ENCODE peak calls at places on chromosomes 7 and 10, in five cellular contexts. G, S, C, T and W are unnamed samples.

GRCh38 chr10:91694170-91694794 is 61.4 kb upstream of the PPP1R3C start:
- DNase-seq in S (no peak), T (no peak), C (peak), G (no peak), W (peak)

GRCh38 chr10:128210215-128211063 is 84.2 kb upstream of the MKI67 start:
- DNase-seq in G (peak), S (no peak), C (peak), T (peak), W (peak)

GRCh38 chr7:4103352-4104091 is 578.6 kb upstream of the FOXK1 start:
- DNase-seq in C (peak), S (no peak), G (no peak), T (no peak), W (no peak)

GRCh38 chr10:20841419-20841818 is 55.7 kb downstream of the NEBL start:
- DNase-seq in T (no peak), S (no peak), G (no peak), C (no peak), W (no peak)

GRCh38 chr7:75889223-75889825 is 10.5 kb downstream of the RHBDD2 start:
- DNase-seq in T (no peak), G (no peak), S (no peak), C (no peak), W (no peak)

GRCh38 chr10:85826377-85826776 is 540.2 kb downstream of the GRID1 start:
- DNase-seq in T (no peak), C (no peak), G (no peak), S (no peak), W (no peak)

GRCh38 chr7:87317691-87318245 is 27.7 kb upstream of the CROT start:
- DNase-seq in S (no peak), T (no peak), C (no peak), G (no peak), W (no peak)

GRCh38 chr10:17062009-17062408 is 67.6 kb downstream of the CUBN start:
- DNase-seq in T (no peak), C (no peak), S (no peak), G (no peak), W (no peak)

GRCh38 chr7:135121868-135122267 is 26.0 kb upstream of the TMEM140 start:
- DNase-seq in G (no peak), T (peak), S (no peak), C (no peak), W (no peak)

GRCh38 chr7:47721670-47722069 is 139.8 kb upstream of the TNS3 start:
- DNase-seq in T (no peak), G (no peak), C (no peak), S (no peak), W (no peak)

GRCh38 chr10:80268266-80268665 is 21.2 kb downstream of the MAT1A start:
- DNase-seq in C (no peak), G (no peak), T (no peak), S (no peak), W (no peak)

GRCh38 chr7:145986248-145986874 is 130.2 kb upstream of the CNTNAP2 start:
- DNase-seq in G (no peak), S (no peak), C (no peak), T (no peak), W (no peak)

GRCh38 chr7:134246761-134247160 is 70.0 kb downstream of the SLC35B4 start:
- DNase-seq in C (no peak), T (no peak), S (no peak), G (no peak), W (no peak)

GRCh38 chr10:6580279-6581029 is 378 bp upstream of the PRKCQ start:
- DNase-seq in S (no peak), C (peak), G (peak), T (peak), W (peak)

GRCh38 chr7:24717694-24718320 is 39.5 kb downstream of the GSDME start:
- DNase-seq in C (no peak), T (no peak), S (no peak), G (no peak), W (no peak)

GRCh38 chr10:63627376-63627775 is 106.2 kb downstream of the REEP3 start:
- DNase-seq in T (no peak), C (no peak), G (no peak), S (no peak), W (no peak)

GRCh38 chr10:103192089-103192450 is 1.0 kb downstream of the NT5C2 start:
- DNase-seq in T (no peak), G (no peak), C (no peak), S (no peak), W (no peak)

GRCh38 chr7:103446046-103446520 is at the start of gene SLC26A5:
- DNase-seq in T (no peak), S (no peak), G (peak), C (no peak), W (peak)

GRCh38 chr7:47763063-47763974 is 181.4 kb upstream of the TNS3 start:
- DNase-seq in C (peak), T (no peak), G (peak), S (peak), W (no peak)

GRCh38 chr7:134546903-134547737 is 1.8 kb upstream of the AKR1B15 start:
- DNase-seq in C (peak), T (peak), G (peak), S (no peak), W (peak)

GRCh38 chr10:83078645-83079044 is 1060.7 kb upstream of the GHITM start:
- DNase-seq in S (no peak), C (no peak), T (no peak), G (no peak), W (no peak)

GRCh38 chr7:304574-305409 is 14.8 kb downstream of the FOXL3 start:
- DNase-seq in G (no peak), T (peak), S (no peak), C (no peak), W (no peak)

GRCh38 chr10:11875499-11876281 is 52.5 kb downstream of the PROSER2 start:
- DNase-seq in G (peak), S (no peak), C (peak), T (peak), W (no peak)

GRCh38 chr7:98360221-98361124 is 40.4 kb downstream of the BAIAP2L1 start:
- DNase-seq in S (no peak), G (no peak), C (peak), T (no peak), W (peak)

GRCh38 chr7:52565980-52566379 is 469.5 kb upstream of the POM121L12 start:
- DNase-seq in S (no peak), C (no peak), G (no peak), T (no peak), W (no peak)

GRCh38 chr10:58746470-58747185 is 234.0 kb downstream of the BICC1 start:
- DNase-seq in T (no peak), G (no peak), S (no peak), C (no peak), W (no peak)

GRCh38 chr10:114877301-114877644 is 55.7 kb downstream of the FHIP2A start:
- DNase-seq in C (no peak), G (no peak), T (no peak), S (no peak), W (no peak)

GRCh38 chr7:773622-773915 is 46.5 kb upstream of the PRKAR1B start:
- DNase-seq in G (no peak), T (no peak), S (no peak), C (no peak), W (no peak)

GRCh38 chr7:38756521-38756920 is 125.3 kb upstream of the AMPH start:
- DNase-seq in S (no peak), C (no peak), T (no peak), G (no peak), W (no peak)

GRCh38 chr10:114291516-114291915 is 52.5 kb downstream of the VWA2 start:
- DNase-seq in S (no peak), G (no peak), T (no peak), C (no peak), W (no peak)

GRCh38 chr7:116631676-116632075 is 40.3 kb upstream of the MET start:
- DNase-seq in T (no peak), C (no peak), S (no peak), G (no peak), W (no peak)

GRCh38 chr7:116626886-116627285 is 45.1 kb upstream of the MET start:
- DNase-seq in G (no peak), S (no peak), T (no peak), C (no peak), W (no peak)

GRCh38 chr7:116630932-116631449 is 41.0 kb upstream of the MET start:
- DNase-seq in C (peak), G (no peak), T (peak), S (peak), W (no peak)

GRCh38 chr7:116630357-116630756 is 41.6 kb upstream of the MET start:
- DNase-seq in G (no peak), S (peak), C (no peak), T (no peak), W (no peak)

DNA sequence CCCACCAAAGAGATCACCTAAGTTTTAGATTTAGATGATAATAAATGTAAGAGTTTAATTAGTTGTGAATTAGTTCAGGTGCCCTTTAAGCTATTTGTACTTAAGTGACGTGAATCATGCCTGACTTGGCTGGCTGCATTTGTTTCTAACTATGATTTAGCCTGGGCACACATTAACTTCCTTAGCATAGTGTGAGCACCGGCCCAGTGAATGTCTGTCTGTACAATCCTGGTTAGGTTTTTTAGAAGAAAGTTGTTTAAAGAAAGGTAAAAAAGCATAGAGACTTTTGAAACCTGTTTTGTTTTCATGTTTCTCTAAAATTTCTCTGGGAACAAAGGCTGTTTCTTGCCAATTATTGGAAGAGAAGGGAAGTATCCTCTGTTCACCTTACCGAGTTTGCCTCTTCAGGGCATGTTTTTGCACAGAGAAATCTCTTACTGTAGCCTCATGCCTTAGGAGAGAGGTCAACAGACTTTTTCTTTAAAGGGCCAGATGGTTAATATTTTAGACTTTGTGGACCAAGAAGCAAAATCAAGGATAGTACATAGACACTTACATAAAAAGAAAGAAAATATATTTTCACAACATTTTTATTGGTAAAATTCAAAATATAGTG is 42.9 kb upstream of the MET start:
- DNase-seq in S (no peak), G (no peak), T (no peak), C (no peak), W (no peak)
- TF ChIP-seq CTCF in S (no peak), G (no peak), T (no peak), C (no peak), W (no peak)

GRCh38 chr7:31646969-31647368 is 40.0 kb upstream of the PPP1R17 start:
- DNase-seq in G (no peak), T (no peak), S (no peak), C (no peak), W (no peak)

GRCh38 chr7:31651234-31651633 is 35.8 kb upstream of the PPP1R17 start:
- DNase-seq in G (no peak), T (no peak), C (no peak), S (no peak), W (no peak)

GRCh38 chr7:31642681-31643115 is 44.3 kb upstream of the PPP1R17 start:
- DNase-seq in T (no peak), S (no peak), C (no peak), G (no peak), W (no peak)

GRCh38 chr7:31651800-31652326 is 35.2 kb upstream of the PPP1R17 start:
- DNase-seq in S (no peak), C (no peak), T (no peak), G (no peak), W (no peak)

DNA sequence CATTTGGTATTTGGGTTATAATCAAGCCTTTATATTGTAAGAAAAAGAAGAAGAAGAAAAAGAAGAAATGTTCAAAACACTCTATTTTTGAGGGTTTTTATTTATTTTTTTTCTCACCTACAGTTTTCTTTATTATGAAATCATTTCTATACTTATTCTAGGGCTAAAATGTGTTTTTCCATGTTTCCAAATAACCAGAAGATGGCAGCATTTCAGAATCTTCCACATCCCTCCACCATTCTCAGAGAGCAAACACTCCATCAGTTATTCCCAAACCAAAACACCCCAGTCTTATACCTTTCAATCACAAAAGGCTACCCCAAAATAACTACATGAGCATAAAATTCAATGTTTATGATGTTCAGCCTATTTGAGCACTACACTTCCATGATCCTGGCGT is 38.7 kb upstream of the PPP1R17 start:
- DNase-seq in C (peak), S (no peak), T (no peak), G (no peak), W (no peak)
- TF ChIP-seq CTCF in C (no peak), S (peak), T (peak), G (peak), W (no peak)

DNA sequence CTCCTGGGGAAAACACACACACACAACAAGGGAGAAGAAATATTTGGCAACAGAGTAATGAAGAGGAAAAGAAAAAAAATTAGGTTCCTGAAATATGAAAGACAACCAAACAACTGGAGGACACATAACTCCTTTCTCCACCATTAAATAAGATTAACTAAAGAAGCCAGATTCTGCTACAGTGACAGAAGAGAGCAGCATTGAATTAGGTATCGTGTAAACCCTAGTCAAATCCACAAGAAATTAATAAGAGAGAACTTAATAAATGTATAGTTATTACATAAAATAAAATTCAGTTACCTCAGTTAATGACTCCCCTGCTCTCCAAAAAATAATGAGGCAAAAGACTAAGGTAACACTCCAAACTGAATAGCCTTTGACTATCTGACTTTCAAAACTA is 306.7 kb downstream of the CRPPA start:
- DNase-seq in T (no peak), S (no peak), C (no peak), G (no peak), W (no peak)
- TF ChIP-seq CTCF in T (peak), S (no peak), C (no peak), G (no peak), W (no peak)

GRCh38 chr10:125629758-125630376 is 53.1 kb downstream of the TEX36 start:
- DNase-seq in S (peak), T (no peak), G (no peak), C (peak), W (no peak)
- TF ChIP-seq CTCF in S (peak), T (peak), G (peak), C (peak), W (peak)

DNA sequence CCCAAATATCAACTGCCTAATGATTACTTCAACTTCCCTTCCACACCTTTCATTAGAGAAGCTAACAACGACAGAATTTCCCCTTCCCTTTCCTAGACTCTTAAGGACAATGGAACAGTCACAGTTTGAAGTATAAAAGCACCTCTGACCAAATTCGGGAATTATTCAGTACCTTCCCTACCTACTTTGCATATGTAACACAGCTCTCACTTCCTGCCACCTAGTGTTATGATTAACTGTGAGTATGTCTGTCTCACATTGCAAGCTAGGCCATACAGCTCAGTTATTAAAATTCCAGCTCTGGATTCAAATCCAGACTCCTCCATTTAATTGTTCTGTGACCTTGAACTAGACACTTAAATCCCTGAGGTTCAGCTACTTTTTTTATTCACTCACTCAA is 44.8 kb upstream of the HPSE2 start:
- DNase-seq in S (no peak), G (no peak), C (no peak), T (no peak), W (no peak)
- TF ChIP-seq CTCF in S (no peak), G (no peak), C (no peak), T (no peak), W (no peak)